ENCODE peak calls at places on chromosomes 4 and X, in seven cellular contexts. U is mesendoderm, X is neuronal stem cell, Q is H9, N is trophoblast cell, M is mesenchymal stem cell, B is H1. Y is an unnamed sample.
A peak's percentile ranks its signal among the peaks of the same experiment; 100 is the strongest.

GRCh38 chr4:103018391-103019318 is 850 bp downstream of the SLC9B1 start:
- DNase-seq in U (peak; percentile 44), X (peak; percentile 5), Q (no peak), N (no peak), M (no peak), B (no peak), Y (no peak)

GRCh38 chr4:60313616-60314015 is 886.5 kb upstream of the ADGRL3 start:
- DNase-seq in U (no peak), X (no peak), Q (no peak), N (no peak), M (peak; percentile 1), B (no peak), Y (peak; percentile 14)

GRCh38 chr4:7717946-7718490 is 221.6 kb downstream of the AFAP1 start:
- DNase-seq in U (no peak), X (no peak), Q (no peak), N (no peak), M (no peak), B (no peak), Y (no peak)

GRCh38 chr4:102042843-102043802 is 252.6 kb downstream of the BANK1 start:
- DNase-seq in U (no peak), X (no peak), Q (no peak), N (no peak), M (no peak), B (no peak), Y (no peak)

GRCh38 chrX:150366951-150367545 is 3.9 kb downstream of the MAMLD1 start:
- DNase-seq in U (no peak), X (no peak), Q (peak; percentile 10), N (no peak), M (peak; percentile 86), B (no peak), Y (peak; percentile 79)

GRCh38 chr4:20288846-20289512 is 37.3 kb downstream of the SLIT2 start:
- DNase-seq in U (no peak), X (no peak), Q (no peak), N (no peak), M (no peak), B (no peak), Y (peak; percentile 47)

GRCh38 chr4:186634591-186635128 is 79.3 kb upstream of the MTNR1A start:
- DNase-seq in U (no peak), X (no peak), Q (no peak), N (no peak), M (no peak), B (no peak), Y (no peak)

GRCh38 chr4:2484993-2485392 is 16.1 kb downstream of the RNF4 start:
- DNase-seq in U (no peak), X (no peak), Q (no peak), N (no peak), M (no peak), B (no peak), Y (no peak)

GRCh38 chrX:42290608-42291007 is 367.3 kb upstream of the CASK start:
- DNase-seq in U (peak; percentile 40), X (no peak), Q (no peak), N (no peak), M (peak; percentile 0), B (no peak), Y (peak; percentile 0)

GRCh38 chrX:10414106-10414824 is 206.1 kb downstream of the MID1 start:
- DNase-seq in U (no peak), X (no peak), Q (no peak), N (no peak), M (no peak), B (no peak), Y (no peak)

DNA sequence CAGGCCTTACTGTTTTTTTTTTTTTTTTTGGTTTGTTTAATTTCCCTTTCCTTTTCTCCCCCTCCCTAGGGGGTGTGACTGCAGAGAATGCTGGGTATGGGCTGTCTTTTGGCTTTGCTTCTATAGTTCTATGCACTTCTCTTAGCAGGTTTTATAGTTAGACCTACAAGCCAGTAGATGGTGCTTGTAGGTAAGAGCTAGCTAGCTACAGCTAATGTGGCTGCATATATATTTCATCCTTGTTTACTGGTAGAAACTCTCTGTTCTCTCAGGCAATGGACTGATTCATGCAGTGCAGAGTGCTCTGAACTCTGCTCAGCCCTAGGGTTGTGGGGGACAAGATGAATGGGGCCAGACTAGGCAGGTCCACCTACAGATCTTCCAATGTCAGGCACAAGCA is 246.4 kb downstream of the SH2D1A start:
- DNase-seq in U (no peak), X (no peak), Q (no peak), N (no peak), M (no peak), B (no peak), Y (no peak)
- H4K8ac ChIP-seq in U (no peak overlapping the region), X (no peak overlapping the region), Q (no peak overlapping the region), N (no peak overlapping the region), M (no peak overlapping the region), B (no peak overlapping the region), Y (no peak overlapping the region)

GRCh38 chr4:40747436-40747835 is 2.3 kb upstream of the NSUN7 start:
- DNase-seq in U (no peak), X (no peak), Q (no peak), N (no peak), M (no peak), B (no peak), Y (no peak)

GRCh38 chr4:40745585-40745984 is 4.2 kb upstream of the NSUN7 start:
- DNase-seq in U (no peak), X (no peak), Q (no peak), N (no peak), M (no peak), B (no peak), Y (no peak)

GRCh38 chr4:40744218-40744617 is 5.5 kb upstream of the NSUN7 start:
- DNase-seq in U (no peak), X (no peak), Q (no peak), N (no peak), M (no peak), B (no peak), Y (no peak)

GRCh38 chr4:40750461-40751258 is 905 bp downstream of the NSUN7 start:
- DNase-seq in U (peak; percentile 83), X (peak; percentile 54), Q (peak; percentile 42), N (no peak), M (peak; percentile 38), B (peak; percentile 74), Y (no peak)

DNA sequence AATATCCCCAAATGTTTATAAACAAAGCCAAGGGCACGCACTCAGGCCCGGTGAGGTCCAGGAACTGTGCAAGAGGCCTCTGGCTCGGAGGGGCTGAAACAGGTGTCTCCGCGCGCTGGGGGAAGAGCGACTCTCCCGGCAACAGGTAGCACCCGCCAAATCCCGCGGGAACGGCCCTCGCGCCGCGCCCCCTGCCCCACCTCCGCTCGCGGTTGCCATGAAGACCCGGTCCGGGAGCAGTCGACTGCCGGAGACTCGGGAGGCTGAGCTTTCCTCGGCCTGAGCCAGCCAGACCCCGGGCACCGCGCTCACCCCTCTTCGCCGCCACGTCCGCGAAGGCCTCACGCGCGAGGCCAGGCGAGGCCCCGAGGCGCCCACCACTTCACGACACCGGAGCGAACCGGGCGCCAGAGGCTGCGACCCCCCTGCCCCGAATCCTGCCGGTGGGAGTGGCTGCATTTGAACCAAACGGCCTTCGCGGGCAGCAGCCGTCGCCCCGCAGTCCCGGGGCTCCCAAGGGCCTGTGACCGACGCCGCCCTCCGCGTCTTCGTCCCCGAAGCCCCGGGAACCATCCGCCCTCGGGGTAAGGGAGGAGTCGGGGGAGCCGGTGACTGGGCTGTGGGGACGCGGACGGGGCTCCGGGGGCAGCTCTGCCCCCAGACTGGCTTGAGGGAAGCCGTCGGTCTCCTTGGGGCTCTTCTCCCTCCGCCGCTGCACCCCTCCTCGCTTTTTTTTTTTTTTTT is at the start of gene NSUN7:
- DNase-seq in U (peak; percentile 94), X (peak; percentile 64), Q (peak; percentile 96), N (peak; percentile 78), M (peak; percentile 57), B (peak; percentile 93), Y (no peak)
- H3K4ac ChIP-seq in U (peak within 1 kb of the TSS; percentile 62), X (no peak within 1 kb of the TSS), Q (no peak within 1 kb of the TSS), N (peak within 1 kb of the TSS; percentile 90), M (no peak within 1 kb of the TSS), B (peak within 1 kb of the TSS; percentile 75), Y (no peak within 1 kb of the TSS)

GRCh38 chr4:38184404-38184803 is 224.2 kb downstream of the PTTG2 start:
- DNase-seq in U (peak; percentile 5), X (no peak), Q (no peak), N (no peak), M (no peak), B (no peak), Y (no peak)
- H4K8ac ChIP-seq in U (no peak overlapping the region), X (no peak overlapping the region), Q (no peak overlapping the region), N (no peak overlapping the region), M (no peak overlapping the region), B (no peak overlapping the region), Y (no peak overlapping the region)

DNA sequence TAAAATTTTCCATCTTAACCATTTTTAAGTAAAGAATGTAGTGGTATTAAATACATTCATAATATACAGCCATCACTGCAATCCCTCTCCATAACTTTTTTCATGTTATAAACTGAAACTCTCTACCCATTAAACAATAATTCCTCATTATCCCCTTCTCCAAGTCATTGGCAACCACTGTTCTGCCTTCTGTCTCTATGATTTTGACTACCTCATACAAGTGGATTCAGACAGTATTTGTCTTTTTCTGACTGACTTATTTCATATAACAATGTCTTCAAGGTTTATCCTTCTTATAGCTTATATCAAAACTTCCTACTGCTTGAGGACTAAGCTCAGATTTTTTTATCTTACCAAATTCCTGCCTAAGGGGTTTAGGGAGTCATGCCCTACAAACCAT is 1723.1 kb upstream of the AGA start:
- DNase-seq in U (no peak), X (no peak), Q (no peak), N (no peak), M (no peak), B (no peak), Y (no peak)
- H3K4ac ChIP-seq in U (no peak overlapping the region), X (no peak overlapping the region), Q (no peak overlapping the region), N (no peak overlapping the region), M (no peak overlapping the region), B (no peak overlapping the region), Y (no peak overlapping the region)

GRCh38 chrX:55488559-55489314 is 911 bp downstream of the USP51 start:
- DNase-seq in U (peak; percentile 75), X (peak; percentile 41), Q (peak; percentile 70), N (peak; percentile 49), M (peak; percentile 64), B (peak; percentile 67), Y (peak; percentile 8)

GRCh38 chrX:55484948-55485347 is 4.7 kb downstream of the USP51 start:
- DNase-seq in U (no peak), X (no peak), Q (no peak), N (no peak), M (no peak), B (no peak), Y (no peak)

GRCh38 chrX:55488268-55488558 is 1.4 kb downstream of the USP51 start:
- DNase-seq in U (no peak), X (peak; percentile 0), Q (no peak), N (no peak), M (no peak), B (no peak), Y (no peak)

GRCh38 chrX:55487143-55487542 is 2.5 kb downstream of the USP51 start:
- DNase-seq in U (no peak), X (no peak), Q (no peak), N (no peak), M (no peak), B (no peak), Y (no peak)

DNA sequence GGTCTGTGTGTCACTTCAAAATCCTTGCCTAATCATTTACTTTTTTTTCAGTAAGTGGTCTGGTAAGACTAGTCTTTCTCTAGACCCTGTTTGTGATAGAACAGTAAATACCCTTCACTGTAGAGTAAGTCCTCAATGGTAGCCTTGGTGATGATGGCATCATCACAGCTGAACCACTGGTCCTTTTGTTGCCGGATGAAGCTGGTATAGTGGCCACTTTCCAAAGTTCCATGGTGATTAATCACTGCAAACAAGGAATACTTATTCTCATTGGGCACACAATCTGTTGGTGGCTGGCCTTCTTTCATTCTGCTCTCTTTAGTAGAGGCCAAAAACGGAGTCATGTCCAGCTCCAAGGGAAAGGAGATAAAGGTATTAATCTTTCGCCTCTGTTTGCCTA is 2.9 kb downstream of the USP51 start:
- DNase-seq in U (no peak), X (no peak), Q (no peak), N (no peak), M (no peak), B (no peak), Y (no peak)
- H4K8ac ChIP-seq in U (no peak overlapping the region), X (no peak overlapping the region), Q (no peak overlapping the region), N (no peak overlapping the region), M (no peak overlapping the region), B (no peak overlapping the region), Y (no peak overlapping the region)